ENCODE peak calls at places on chromosomes 3 and 15, in four cellular contexts. I is non-pigmented ciliary epithelial cell, O is neuronal stem cell, S is SK-MEL-5. F is an unnamed sample.

GRCh38 chr3:12663311-12663935 is 494 bp downstream of the RAF1 start:
- DNase-seq in I (no peak), O (no peak), S (no peak), F (no peak)

GRCh38 chr3:155179966-155180757 is 100.0 kb downstream of the MME start:
- DNase-seq in I (no peak), O (no peak), S (no peak), F (no peak)

GRCh38 chr3:97699889-97700288 is 64.7 kb upstream of the ARL6 start:
- DNase-seq in I (no peak), O (no peak), S (no peak), F (no peak)

GRCh38 chr15:40850576-40851112 is 6.8 kb downstream of the SPINT1 start:
- DNase-seq in I (no peak), O (no peak), S (no peak), F (no peak)

GRCh38 chr15:52683585-52683984 is 4.4 kb upstream of the ATOSA start:
- DNase-seq in I (no peak), O (no peak), S (no peak), F (no peak)

GRCh38 chr3:128488995-128489859 is 3.8 kb downstream of the GATA2 start:
- DNase-seq in I (no peak), O (no peak), S (no peak), F (no peak)

GRCh38 chr15:82570721-82571519 is 30.7 kb upstream of the RPS17 start:
- DNase-seq in I (no peak), O (no peak), S (no peak), F (no peak)

GRCh38 chr3:46998121-46998851 is 18.8 kb downstream of the NBEAL2 start:
- DNase-seq in I (no peak), O (peak), S (peak), F (no peak)

GRCh38 chr15:25535866-25536265 is 97.0 kb upstream of the UBE3A start:
- DNase-seq in I (no peak), O (no peak), S (no peak), F (no peak)

GRCh38 chr15:76502678-76503077 is 166.1 kb downstream of the ISL2 start:
- DNase-seq in I (no peak), O (no peak), S (no peak), F (no peak)

GRCh38 chr3:27719306-27720003 is 2.7 kb downstream of the EOMES start:
- DNase-seq in I (no peak), O (no peak), S (no peak), F (no peak)

GRCh38 chr15:72338617-72339321 is 18.8 kb upstream of the CELF6 start:
- DNase-seq in I (no peak), O (no peak), S (no peak), F (no peak)

GRCh38 chr3:12484983-12485327 is 675 bp downstream of the TSEN2 start:
- DNase-seq in I (no peak), O (no peak), S (no peak), F (no peak)

GRCh38 chr15:65303687-65304392 is 637 bp upstream of the RNU5B-1 start:
- DNase-seq in I (no peak), O (peak), S (peak), F (no peak)

GRCh38 chr3:52171577-52172261 is 17.5 kb upstream of the POC1A start:
- DNase-seq in I (peak), O (no peak), S (no peak), F (no peak)

GRCh38 chr3:119235151-119235550 is 5.5 kb downstream of the B4GALT4 start:
- DNase-seq in I (no peak), O (no peak), S (no peak), F (no peak)

GRCh38 chr3:159775372-159775961 is 213.2 kb upstream of the IL12A start:
- DNase-seq in I (no peak), O (peak), S (no peak), F (peak)

GRCh38 chr3:58471025-58471887 is 20.6 kb upstream of the KCTD6 start:
- DNase-seq in I (peak), O (no peak), S (peak), F (peak)

GRCh38 chr3:119616056-119616455 is 18.4 kb downstream of the PLA1A start:
- DNase-seq in I (no peak), O (no peak), S (no peak), F (no peak)

GRCh38 chr15:77599899-77600298 is 32.8 kb downstream of the LINGO1 start:
- DNase-seq in I (no peak), O (no peak), S (peak), F (no peak)

GRCh38 chr15:70867911-70868467 is 14.0 kb upstream of the LARP6 start:
- DNase-seq in I (no peak), O (no peak), S (no peak), F (no peak)

GRCh38 chr3:170641510-170642236 is 55.8 kb upstream of the SLC7A14 start:
- DNase-seq in I (no peak), O (no peak), S (no peak), F (no peak)

GRCh38 chr15:58454950-58455401 is 23.2 kb downstream of the LIPC start:
- DNase-seq in I (no peak), O (no peak), S (peak), F (no peak)